ENCODE peak calls at places on chromosomes 5 and 9, in five cellular contexts. One of them, this sample, is unnamed.

GRCh38 chr9:107351382-107352045 is 68.4 kb downstream of the RAD23B start:
- DNase-seq in NCI-H1092 treated with DMSO at 0.1 percent for 48 hours: no peak
- DNase-seq in psoas muscle: no peak
- DNase-seq in stimulated activated CD4-positive, alpha-beta T cell treated with anti-CD3 and anti-CD28 coated beads, Interleukin-12 subunit alpha, Interleukin-12 subunit beta, amount 100 ng/mL, for 24 hours: no peak
- DNase-seq in choroid plexus epithelial cell: no peak
- DNase-seq in this sample: no peak

GRCh38 chr5:69512740-69513260 is 20.2 kb downstream of the OCLN start:
- DNase-seq in NCI-H1092 treated with DMSO at 0.1 percent for 48 hours: no peak
- DNase-seq in psoas muscle: no peak
- DNase-seq in stimulated activated CD4-positive, alpha-beta T cell treated with anti-CD3 and anti-CD28 coated beads, Interleukin-12 subunit alpha, Interleukin-12 subunit beta, amount 100 ng/mL, for 24 hours: no peak
- DNase-seq in choroid plexus epithelial cell: peak
- DNase-seq in this sample: peak

GRCh38 chr5:178336889-178337785 is 104.5 kb upstream of the PHYKPL start:
- DNase-seq in NCI-H1092 treated with DMSO at 0.1 percent for 48 hours: peak
- DNase-seq in psoas muscle: no peak
- DNase-seq in stimulated activated CD4-positive, alpha-beta T cell treated with anti-CD3 and anti-CD28 coated beads, Interleukin-12 subunit alpha, Interleukin-12 subunit beta, amount 100 ng/mL, for 24 hours: no peak
- DNase-seq in choroid plexus epithelial cell: no peak
- DNase-seq in this sample: no peak

GRCh38 chr9:94843089-94843488 is 116.6 kb downstream of the AOPEP start:
- DNase-seq in NCI-H1092 treated with DMSO at 0.1 percent for 48 hours: no peak
- DNase-seq in psoas muscle: no peak
- DNase-seq in stimulated activated CD4-positive, alpha-beta T cell treated with anti-CD3 and anti-CD28 coated beads, Interleukin-12 subunit alpha, Interleukin-12 subunit beta, amount 100 ng/mL, for 24 hours: no peak
- DNase-seq in choroid plexus epithelial cell: no peak
- DNase-seq in this sample: no peak

GRCh38 chr9:9752722-9753121 is 860.1 kb downstream of the PTPRD start:
- DNase-seq in NCI-H1092 treated with DMSO at 0.1 percent for 48 hours: no peak
- DNase-seq in psoas muscle: no peak
- DNase-seq in stimulated activated CD4-positive, alpha-beta T cell treated with anti-CD3 and anti-CD28 coated beads, Interleukin-12 subunit alpha, Interleukin-12 subunit beta, amount 100 ng/mL, for 24 hours: no peak
- DNase-seq in choroid plexus epithelial cell: no peak
- DNase-seq in this sample: no peak

GRCh38 chr5:61617995-61618525 is 286.0 kb downstream of the ZSWIM6 start:
- DNase-seq in NCI-H1092 treated with DMSO at 0.1 percent for 48 hours: no peak
- DNase-seq in psoas muscle: no peak
- DNase-seq in stimulated activated CD4-positive, alpha-beta T cell treated with anti-CD3 and anti-CD28 coated beads, Interleukin-12 subunit alpha, Interleukin-12 subunit beta, amount 100 ng/mL, for 24 hours: no peak
- DNase-seq in choroid plexus epithelial cell: no peak
- DNase-seq in this sample: no peak

GRCh38 chr5:172035039-172035438 is 28.6 kb upstream of the FBXW11 start:
- DNase-seq in NCI-H1092 treated with DMSO at 0.1 percent for 48 hours: no peak
- DNase-seq in psoas muscle: no peak
- DNase-seq in stimulated activated CD4-positive, alpha-beta T cell treated with anti-CD3 and anti-CD28 coated beads, Interleukin-12 subunit alpha, Interleukin-12 subunit beta, amount 100 ng/mL, for 24 hours: no peak
- DNase-seq in choroid plexus epithelial cell: no peak
- DNase-seq in this sample: no peak

GRCh38 chr5:96433066-96433447 is at the start of gene PCSK1:
- DNase-seq in NCI-H1092 treated with DMSO at 0.1 percent for 48 hours: peak
- DNase-seq in psoas muscle: no peak
- DNase-seq in stimulated activated CD4-positive, alpha-beta T cell treated with anti-CD3 and anti-CD28 coated beads, Interleukin-12 subunit alpha, Interleukin-12 subunit beta, amount 100 ng/mL, for 24 hours: no peak
- DNase-seq in choroid plexus epithelial cell: no peak
- DNase-seq in this sample: no peak

GRCh38 chr5:157540707-157541451 is 34.7 kb downstream of the ADAM19 start:
- DNase-seq in NCI-H1092 treated with DMSO at 0.1 percent for 48 hours: no peak
- DNase-seq in psoas muscle: peak
- DNase-seq in stimulated activated CD4-positive, alpha-beta T cell treated with anti-CD3 and anti-CD28 coated beads, Interleukin-12 subunit alpha, Interleukin-12 subunit beta, amount 100 ng/mL, for 24 hours: peak
- DNase-seq in choroid plexus epithelial cell: peak
- DNase-seq in this sample: peak

GRCh38 chr5:64147849-64148441 is 17.7 kb upstream of the RNF180 start:
- DNase-seq in NCI-H1092 treated with DMSO at 0.1 percent for 48 hours: peak
- DNase-seq in psoas muscle: peak
- DNase-seq in stimulated activated CD4-positive, alpha-beta T cell treated with anti-CD3 and anti-CD28 coated beads, Interleukin-12 subunit alpha, Interleukin-12 subunit beta, amount 100 ng/mL, for 24 hours: no peak
- DNase-seq in choroid plexus epithelial cell: peak
- DNase-seq in this sample: peak

GRCh38 chr5:143717400-143717799 is 94.6 kb upstream of the HMHB1 start:
- DNase-seq in NCI-H1092 treated with DMSO at 0.1 percent for 48 hours: no peak
- DNase-seq in psoas muscle: no peak
- DNase-seq in stimulated activated CD4-positive, alpha-beta T cell treated with anti-CD3 and anti-CD28 coated beads, Interleukin-12 subunit alpha, Interleukin-12 subunit beta, amount 100 ng/mL, for 24 hours: no peak
- DNase-seq in choroid plexus epithelial cell: peak
- DNase-seq in this sample: peak

GRCh38 chr5:1465966-1466471 is 20.8 kb upstream of the SLC6A3 start:
- DNase-seq in NCI-H1092 treated with DMSO at 0.1 percent for 48 hours: no peak
- DNase-seq in psoas muscle: peak
- DNase-seq in stimulated activated CD4-positive, alpha-beta T cell treated with anti-CD3 and anti-CD28 coated beads, Interleukin-12 subunit alpha, Interleukin-12 subunit beta, amount 100 ng/mL, for 24 hours: no peak
- DNase-seq in choroid plexus epithelial cell: no peak
- DNase-seq in this sample: no peak

GRCh38 chr5:163162645-163163044 is 274.8 kb upstream of the CCNG1 start:
- DNase-seq in NCI-H1092 treated with DMSO at 0.1 percent for 48 hours: no peak
- DNase-seq in psoas muscle: no peak
- DNase-seq in stimulated activated CD4-positive, alpha-beta T cell treated with anti-CD3 and anti-CD28 coated beads, Interleukin-12 subunit alpha, Interleukin-12 subunit beta, amount 100 ng/mL, for 24 hours: no peak
- DNase-seq in choroid plexus epithelial cell: no peak
- DNase-seq in this sample: no peak

GRCh38 chr5:10581867-10582511 is 18.1 kb downstream of the ANKRD33B start:
- DNase-seq in NCI-H1092 treated with DMSO at 0.1 percent for 48 hours: no peak
- DNase-seq in psoas muscle: no peak
- DNase-seq in stimulated activated CD4-positive, alpha-beta T cell treated with anti-CD3 and anti-CD28 coated beads, Interleukin-12 subunit alpha, Interleukin-12 subunit beta, amount 100 ng/mL, for 24 hours: no peak
- DNase-seq in choroid plexus epithelial cell: no peak
- DNase-seq in this sample: no peak

GRCh38 chr5:77308154-77308960 is 97.9 kb downstream of the PDE8B start:
- DNase-seq in NCI-H1092 treated with DMSO at 0.1 percent for 48 hours: no peak
- DNase-seq in psoas muscle: no peak
- DNase-seq in stimulated activated CD4-positive, alpha-beta T cell treated with anti-CD3 and anti-CD28 coated beads, Interleukin-12 subunit alpha, Interleukin-12 subunit beta, amount 100 ng/mL, for 24 hours: no peak
- DNase-seq in choroid plexus epithelial cell: peak
- DNase-seq in this sample: no peak

GRCh38 chr5:76691470-76692273 is 24.3 kb upstream of the F2R start:
- DNase-seq in NCI-H1092 treated with DMSO at 0.1 percent for 48 hours: no peak
- DNase-seq in psoas muscle: no peak
- DNase-seq in stimulated activated CD4-positive, alpha-beta T cell treated with anti-CD3 and anti-CD28 coated beads, Interleukin-12 subunit alpha, Interleukin-12 subunit beta, amount 100 ng/mL, for 24 hours: no peak
- DNase-seq in choroid plexus epithelial cell: peak
- DNase-seq in this sample: peak

GRCh38 chr9:27165670-27166069 is 56.6 kb downstream of the TEK start:
- DNase-seq in NCI-H1092 treated with DMSO at 0.1 percent for 48 hours: no peak
- DNase-seq in psoas muscle: no peak
- DNase-seq in stimulated activated CD4-positive, alpha-beta T cell treated with anti-CD3 and anti-CD28 coated beads, Interleukin-12 subunit alpha, Interleukin-12 subunit beta, amount 100 ng/mL, for 24 hours: no peak
- DNase-seq in choroid plexus epithelial cell: no peak
- DNase-seq in this sample: no peak

GRCh38 chr9:88938181-88938580 is 53.1 kb upstream of the S1PR3 start:
- DNase-seq in NCI-H1092 treated with DMSO at 0.1 percent for 48 hours: no peak
- DNase-seq in psoas muscle: no peak
- DNase-seq in stimulated activated CD4-positive, alpha-beta T cell treated with anti-CD3 and anti-CD28 coated beads, Interleukin-12 subunit alpha, Interleukin-12 subunit beta, amount 100 ng/mL, for 24 hours: no peak
- DNase-seq in choroid plexus epithelial cell: no peak
- DNase-seq in this sample: no peak

GRCh38 chr9:14433841-14434511 is 120.0 kb upstream of the NFIB start:
- DNase-seq in NCI-H1092 treated with DMSO at 0.1 percent for 48 hours: peak
- DNase-seq in psoas muscle: no peak
- DNase-seq in stimulated activated CD4-positive, alpha-beta T cell treated with anti-CD3 and anti-CD28 coated beads, Interleukin-12 subunit alpha, Interleukin-12 subunit beta, amount 100 ng/mL, for 24 hours: no peak
- DNase-seq in choroid plexus epithelial cell: peak
- DNase-seq in this sample: peak

GRCh38 chr5:27598576-27598975 is 560.2 kb upstream of the CDH9 start:
- DNase-seq in NCI-H1092 treated with DMSO at 0.1 percent for 48 hours: no peak
- DNase-seq in psoas muscle: no peak
- DNase-seq in stimulated activated CD4-positive, alpha-beta T cell treated with anti-CD3 and anti-CD28 coated beads, Interleukin-12 subunit alpha, Interleukin-12 subunit beta, amount 100 ng/mL, for 24 hours: no peak
- DNase-seq in choroid plexus epithelial cell: peak
- DNase-seq in this sample: peak

GRCh38 chr5:149422429-149423286 is 43.6 kb upstream of the IL17B start:
- DNase-seq in NCI-H1092 treated with DMSO at 0.1 percent for 48 hours: no peak
- DNase-seq in psoas muscle: peak
- DNase-seq in stimulated activated CD4-positive, alpha-beta T cell treated with anti-CD3 and anti-CD28 coated beads, Interleukin-12 subunit alpha, Interleukin-12 subunit beta, amount 100 ng/mL, for 24 hours: no peak
- DNase-seq in choroid plexus epithelial cell: peak
- DNase-seq in this sample: peak

GRCh38 chr5:132808448-132808847 is 4.7 kb upstream of the SOWAHA start:
- DNase-seq in NCI-H1092 treated with DMSO at 0.1 percent for 48 hours: no peak
- DNase-seq in psoas muscle: no peak
- DNase-seq in stimulated activated CD4-positive, alpha-beta T cell treated with anti-CD3 and anti-CD28 coated beads, Interleukin-12 subunit alpha, Interleukin-12 subunit beta, amount 100 ng/mL, for 24 hours: no peak
- DNase-seq in choroid plexus epithelial cell: no peak
- DNase-seq in this sample: no peak

GRCh38 chr5:6869677-6870076 is 156.4 kb downstream of the TENT4A start:
- DNase-seq in NCI-H1092 treated with DMSO at 0.1 percent for 48 hours: no peak
- DNase-seq in psoas muscle: no peak
- DNase-seq in stimulated activated CD4-positive, alpha-beta T cell treated with anti-CD3 and anti-CD28 coated beads, Interleukin-12 subunit alpha, Interleukin-12 subunit beta, amount 100 ng/mL, for 24 hours: no peak
- DNase-seq in choroid plexus epithelial cell: no peak
- DNase-seq in this sample: no peak

GRCh38 chr5:145718956-145719355 is 116.2 kb downstream of the PRELID2 start:
- DNase-seq in NCI-H1092 treated with DMSO at 0.1 percent for 48 hours: no peak
- DNase-seq in psoas muscle: no peak
- DNase-seq in stimulated activated CD4-positive, alpha-beta T cell treated with anti-CD3 and anti-CD28 coated beads, Interleukin-12 subunit alpha, Interleukin-12 subunit beta, amount 100 ng/mL, for 24 hours: no peak
- DNase-seq in choroid plexus epithelial cell: peak
- DNase-seq in this sample: peak

GRCh38 chr5:43110606-43111170 is 10.0 kb upstream of the ZNF131 start:
- DNase-seq in NCI-H1092 treated with DMSO at 0.1 percent for 48 hours: no peak
- DNase-seq in psoas muscle: no peak
- DNase-seq in stimulated activated CD4-positive, alpha-beta T cell treated with anti-CD3 and anti-CD28 coated beads, Interleukin-12 subunit alpha, Interleukin-12 subunit beta, amount 100 ng/mL, for 24 hours: no peak
- DNase-seq in choroid plexus epithelial cell: peak
- DNase-seq in this sample: no peak

GRCh38 chr9:90060256-90060655 is 455.4 kb downstream of the GADD45G start:
- DNase-seq in NCI-H1092 treated with DMSO at 0.1 percent for 48 hours: no peak
- DNase-seq in psoas muscle: no peak
- DNase-seq in stimulated activated CD4-positive, alpha-beta T cell treated with anti-CD3 and anti-CD28 coated beads, Interleukin-12 subunit alpha, Interleukin-12 subunit beta, amount 100 ng/mL, for 24 hours: no peak
- DNase-seq in choroid plexus epithelial cell: no peak
- DNase-seq in this sample: no peak

This sample was measured in fibroblast of pulmonary artery.